ENCODE peak calls at places on chromosomes 5 and 9, in eight cellular contexts. C is germinal center; H is brain microvascular endothelial cell; L is stimulated activated CD4-positive, alpha-beta T cell treated with anti-CD3 and anti-CD28 coated beads, TNF-alpha, amount 100 ng/mL, for 24 hours; M is activated T-helper 1 cell treated with anti-CD3 and anti-CD28 coated beads, Interleukin-2, amount 50 U/mL, for 16 hours; Y is pancreas; Z is naive thymus-derived CD8-positive, alpha-beta T cell; K is SJSA1. T is an unnamed sample.

GRCh38 chr5:128405159-128405558 is 132.9 kb downstream of the FBN2 start:
- DNase-seq in Z (no peak), L (no peak), H (no peak), C (no peak), K (no peak), Y (no peak), M (no peak), T (no peak)

GRCh38 chr9:115614931-115615401 is 497.0 kb upstream of the TNC start:
- DNase-seq in H (peak; percentile 70), L (no peak), M (no peak), C (no peak), K (no peak), Y (no peak), Z (no peak), T (no peak)

GRCh38 chr9:128164332-128164885 is 4.3 kb downstream of the BBLN start:
- DNase-seq in H (no peak), Y (no peak), L (no peak), Z (no peak), C (no peak), K (no peak), M (no peak), T (no peak)

GRCh38 chr5:91307023-91307422 is 76.1 kb downstream of the ARRDC3 start:
- DNase-seq in C (no peak), Y (no peak), L (no peak), H (no peak), Z (no peak), M (no peak), K (no peak), T (no peak)

GRCh38 chr9:76891279-76891678 is 14.6 kb downstream of the PRUNE2 start:
- DNase-seq in H (no peak), M (no peak), C (no peak), L (no peak), K (no peak), Y (no peak), Z (no peak), T (no peak)

GRCh38 chr9:107667269-107667681 is 177.7 kb upstream of the KLF4 start:
- DNase-seq in K (no peak), M (no peak), C (no peak), Z (no peak), Y (no peak), L (no peak), H (no peak), T (no peak)

GRCh38 chr5:51618234-51618633 is 235.0 kb downstream of the ISL1 start:
- DNase-seq in C (no peak), H (no peak), M (no peak), L (no peak), Y (no peak), K (no peak), Z (no peak), T (no peak)

GRCh38 chr5:17224858-17225436 is 7.5 kb downstream of the BASP1 start:
- DNase-seq in C (no peak), Z (no peak), K (no peak), M (no peak), L (no peak), Y (no peak), H (peak; percentile 39), T (no peak)

GRCh38 chr5:158820891-158821290 is 278.8 kb downstream of the EBF1 start:
- DNase-seq in Z (no peak), Y (no peak), K (no peak), L (no peak), M (no peak), C (peak; percentile 59), H (no peak), T (no peak)

GRCh38 chr5:88607492-88607891 is 275.5 kb downstream of the MEF2C start:
- DNase-seq in Y (no peak), Z (no peak), K (no peak), C (no peak), H (no peak), L (no peak), M (no peak), T (no peak)

GRCh38 chr5:42875785-42876374 is 64.2 kb upstream of the SELENOP start:
- DNase-seq in H (no peak), K (no peak), Y (no peak), C (no peak), Z (no peak), L (no peak), M (no peak), T (no peak)

GRCh38 chr5:172035039-172035438 is 28.6 kb upstream of the FBXW11 start:
- DNase-seq in C (no peak), Z (no peak), L (peak; percentile 12), M (no peak), Y (no peak), H (no peak), K (no peak), T (no peak)

GRCh38 chr5:90562331-90562730 is 3.7 kb downstream of the ADGRV1 start:
- DNase-seq in L (no peak), C (no peak), H (no peak), Y (no peak), Z (no peak), M (no peak), K (no peak), T (no peak)

GRCh38 chr5:14956423-14957046 is 85.0 kb upstream of the ANKH start:
- DNase-seq in L (no peak), Z (no peak), H (no peak), Y (no peak), K (peak; percentile 17), M (no peak), C (no peak), T (no peak)

GRCh38 chr9:77142366-77142765 is 35.0 kb upstream of the VPS13A start:
- DNase-seq in Z (no peak), L (no peak), M (no peak), K (no peak), Y (no peak), C (no peak), H (no peak), T (no peak)

GRCh38 chr5:176844281-176844680 is 33.9 kb downstream of the UNC5A start:
- DNase-seq in C (no peak), Z (no peak), H (no peak), K (no peak), L (no peak), Y (no peak), M (no peak), T (no peak)

GRCh38 chr5:158769079-158769478 is 330.6 kb downstream of the EBF1 start:
- DNase-seq in M (no peak), Y (no peak), Z (no peak), H (no peak), L (no peak), C (no peak), K (no peak), T (no peak)

GRCh38 chr5:157357823-157358222 is 91.9 kb downstream of the CYFIP2 start:
- DNase-seq in Z (no peak), C (no peak), K (no peak), M (no peak), H (no peak), Y (no peak), L (no peak), T (no peak)

GRCh38 chr9:120839146-120839545 is 3.6 kb downstream of the PSMD5 start:
- DNase-seq in M (no peak), C (no peak), H (no peak), K (no peak), Y (no peak), Z (no peak), L (no peak), T (no peak)

GRCh38 chr5:11251242-11251641 is 490.2 kb upstream of the DAP start:
- DNase-seq in K (no peak), L (no peak), H (no peak), Y (no peak), Z (no peak), M (no peak), C (no peak), T (no peak)

GRCh38 chr5:62340392-62340791 is 34.4 kb downstream of the KIF2A start:
- DNase-seq in H (peak; percentile 13), L (no peak), C (peak; percentile 30), Z (peak; percentile 22), K (no peak), Y (no peak), M (no peak), T (no peak)

GRCh38 chr9:121753802-121754654 is 102.6 kb downstream of the DAB2IP start:
- DNase-seq in L (no peak), C (no peak), M (no peak), Y (no peak), K (no peak), H (no peak), Z (no peak), T (no peak)

GRCh38 chr5:175697846-175698245 is 40.0 kb downstream of the HRH2 start:
- DNase-seq in C (no peak), K (no peak), L (no peak), Y (no peak), Z (no peak), M (no peak), H (no peak), T (no peak)

GRCh38 chr9:78365979-78366697 is 69.2 kb downstream of the PSAT1 start:
- DNase-seq in M (no peak), Y (no peak), L (no peak), Z (no peak), H (no peak), K (peak; percentile 56), C (no peak), T (no peak)

GRCh38 chr5:80565330-80565729 is 4.8 kb downstream of the ANKRD34B start:
- DNase-seq in M (no peak), K (no peak), Y (no peak), L (no peak), C (no peak), Z (no peak), H (peak; percentile 30), T (no peak)

GRCh38 chr9:114000063-114000454 is 78.0 kb downstream of the AMBP start:
- DNase-seq in M (no peak), C (no peak), L (no peak), H (no peak), Z (no peak), K (no peak), Y (peak; percentile 10), T (no peak)

GRCh38 chr5:99763021-99763814 is 772.0 kb upstream of the FAM174A start:
- DNase-seq in K (no peak), H (no peak), L (no peak), Y (no peak), Z (no peak), C (no peak), M (no peak), T (no peak)

T was measured in left lung.